ENCODE peak calls at places on chromosomes 2 and 18, in ten cellular contexts. Q is lower lobe of right lung, F is mucosa of descending colon, N is prostate gland, V is AG10803, E is OCI-LY7, C is CD14-positive monocyte, T is right lobe of liver, D is glutamatergic neuron, W is fibroblast of pulmonary artery. G is an unnamed sample.
A peak's percentile ranks its signal among the peaks of the same experiment; 100 is the strongest.

GRCh38 chr2:189997016-189997415 is 65.5 kb downstream of the MSTN start:
- DNase-seq in Q (no peak), F (no peak), N (no peak), V (no peak), E (no peak), C (no peak), T (no peak), D (no peak), W (peak; percentile 3), G (no peak)

GRCh38 chr2:33236457-33236856 is 240.0 kb upstream of the RASGRP3 start:
- DNase-seq in Q (no peak), F (no peak), N (no peak), V (peak; percentile 49), E (no peak), C (no peak), T (no peak), D (no peak), W (peak; percentile 73), G (no peak)

GRCh38 chr2:47904903-47905453 is 1.3 kb downstream of the FBXO11 start:
- DNase-seq in Q (peak; percentile 60), F (peak; percentile 66), N (peak; percentile 23), V (no peak), E (peak; percentile 67), C (no peak), T (peak; percentile 62), D (peak; percentile 26), W (no peak), G (no peak)

GRCh38 chr2:10016802-10017258 is 26.5 kb upstream of the KLF11 start:
- DNase-seq in Q (peak; percentile 19), F (peak; percentile 8), N (no peak), V (no peak), E (no peak), C (no peak), T (peak; percentile 82), D (no peak), W (no peak), G (peak; percentile 37)

GRCh38 chr2:42685303-42685702 is 78.6 kb downstream of the OXER1 start:
- DNase-seq in Q (no peak), F (no peak), N (no peak), V (no peak), E (no peak), C (no peak), T (no peak), D (no peak), W (no peak), G (no peak)

GRCh38 chr18:57942493-57942892 is 101.5 kb upstream of the NEDD4L start:
- DNase-seq in Q (no peak), F (no peak), N (no peak), V (no peak), E (no peak), C (no peak), T (no peak), D (no peak), W (no peak), G (no peak)

GRCh38 chr2:234795272-234795920 is 156.4 kb upstream of the SH3BP4 start:
- DNase-seq in Q (no peak), F (no peak), N (no peak), V (peak; percentile 33), E (no peak), C (no peak), T (no peak), D (no peak), W (peak; percentile 11), G (no peak)

GRCh38 chr2:204024503-204024902 is 87.9 kb downstream of the ICOS start:
- DNase-seq in Q (no peak), F (no peak), N (peak; percentile 37), V (peak; percentile 30), E (peak; percentile 68), C (no peak), T (no peak), D (peak; percentile 21), W (peak; percentile 40), G (no peak)

GRCh38 chr2:44707945-44708645 is 233.4 kb upstream of the SIX3 start:
- DNase-seq in Q (no peak), F (no peak), N (no peak), V (no peak), E (peak; percentile 69), C (peak; percentile 49), T (no peak), D (no peak), W (no peak), G (no peak)

GRCh38 chr2:181574321-181574720 is 82.6 kb downstream of the CERKL start:
- DNase-seq in Q (no peak), F (no peak), N (no peak), V (no peak), E (no peak), C (no peak), T (no peak), D (no peak), W (no peak), G (no peak)

GRCh38 chr2:181575650-181576025 is 81.3 kb downstream of the CERKL start:
- DNase-seq in Q (no peak), F (no peak), N (no peak), V (no peak), E (no peak), C (no peak), T (no peak), D (no peak), W (no peak), G (no peak)

GRCh38 chr2:181570833-181571661 is 85.9 kb downstream of the CERKL start:
- DNase-seq in Q (no peak), F (no peak), N (no peak), V (peak; percentile 17), E (no peak), C (no peak), T (no peak), D (no peak), W (peak; percentile 21), G (no peak)

GRCh38 chr2:181575024-181575649 is 81.8 kb downstream of the CERKL start:
- DNase-seq in Q (no peak), F (no peak), N (no peak), V (no peak), E (no peak), C (no peak), T (no peak), D (peak; percentile 39), W (no peak), G (no peak)

GRCh38 chr2:181573140-181573736 is 83.7 kb downstream of the CERKL start:
- DNase-seq in Q (no peak), F (no peak), N (no peak), V (peak; percentile 33), E (peak; percentile 11), C (no peak), T (no peak), D (no peak), W (peak; percentile 58), G (no peak)
- TF ChIP-seq CTCF in Q (peak; percentile 38), F (no peak), N (no peak), V (peak; percentile 73), E (peak; percentile 76), C (peak; percentile 32), T (peak; percentile 46), D (peak; percentile 84), W (peak; percentile 60), G (peak; percentile 80)

GRCh38 chr2:155675920-155676319 is 656.6 kb downstream of the NR4A2 start:
- DNase-seq in Q (no peak), F (no peak), N (no peak), V (no peak), E (no peak), C (no peak), T (no peak), D (no peak), W (no peak), G (no peak)
- TF ChIP-seq CTCF in Q (no peak), F (no peak), N (no peak), V (no peak), E (no peak), C (no peak), T (no peak), D (no peak), W (no peak), G (no peak)

DNA sequence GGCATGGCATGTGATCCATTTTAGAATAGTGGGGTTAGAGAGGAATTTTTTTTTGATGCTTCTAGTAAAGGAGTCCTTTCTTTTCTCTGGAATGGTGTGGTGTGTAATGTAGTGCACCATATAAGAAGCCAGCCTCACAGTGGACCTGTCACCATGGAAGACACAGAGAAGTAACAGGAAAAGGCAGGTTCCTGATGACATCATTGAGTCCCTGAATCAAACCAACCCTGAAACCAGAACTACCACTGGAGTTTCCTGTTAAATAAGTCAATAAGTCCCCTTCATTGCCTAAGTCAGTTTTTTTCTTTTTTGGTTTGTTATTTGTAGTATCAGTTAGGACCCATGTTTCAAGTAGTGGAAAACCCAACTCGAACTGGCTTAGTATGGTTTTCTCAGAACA is 11.9 kb downstream of the ADCYAP1 start:
- DNase-seq in Q (no peak), F (no peak), N (no peak), V (no peak), E (no peak), C (no peak), T (no peak), D (no peak), W (no peak), G (no peak)
- TF ChIP-seq CTCF in Q (no peak), F (no peak), N (no peak), V (no peak), E (no peak), C (no peak), T (no peak), D (no peak), W (no peak), G (no peak)

GRCh38 chr18:50573679-50574078 is 13.8 kb downstream of the MAPK4 start:
- DNase-seq in Q (no peak), F (no peak), N (no peak), V (no peak), E (peak; percentile 2), C (no peak), T (no peak), D (no peak), W (no peak), G (no peak)
- TF ChIP-seq CTCF in Q (no peak), F (no peak), N (no peak), V (peak; percentile 9), E (peak; percentile 47), C (no peak), T (no peak), D (peak; percentile 29), W (peak; percentile 25), G (peak; percentile 39)

DNA sequence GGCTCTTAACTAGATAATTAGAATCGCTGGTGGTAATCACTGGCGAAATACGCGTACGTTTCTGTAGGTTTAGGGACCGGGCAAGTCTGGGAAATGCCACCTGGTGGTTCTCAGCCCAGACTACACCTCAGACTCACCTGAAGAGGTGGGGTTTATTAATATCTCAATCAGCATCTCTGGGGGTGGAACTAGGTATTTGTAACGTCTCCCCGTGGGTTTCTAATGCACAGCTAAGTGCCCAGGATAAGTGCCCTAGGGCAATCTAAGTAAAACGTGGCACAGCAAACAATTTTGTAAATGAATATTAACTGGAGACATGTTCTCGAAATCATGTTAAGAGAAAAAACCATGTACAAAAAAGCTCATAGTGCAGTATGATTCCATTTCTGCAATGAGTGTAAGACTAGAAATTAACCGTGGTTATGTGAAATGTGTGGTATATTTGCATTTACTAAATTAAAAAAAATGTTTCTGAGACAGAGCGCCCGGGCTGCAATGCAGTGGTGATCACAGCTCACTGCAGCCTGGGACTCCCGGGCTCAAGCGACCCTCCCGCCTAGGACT is 760 bp upstream of the CNOT11 start:
- DNase-seq in Q (no peak), F (no peak), N (peak; percentile 69), V (no peak), E (peak; percentile 73), C (no peak), T (no peak), D (no peak), W (no peak), G (no peak)
- TF ChIP-seq CTCF in Q (peak; percentile 42), F (peak; percentile 6), N (peak; percentile 83), V (peak; percentile 1), E (peak; percentile 77), C (peak; percentile 22), T (peak; percentile 17), D (peak; percentile 53), W (no peak), G (peak; percentile 74)

G was measured in chondrocyte.